ENCODE peak calls at places on chromosomes 16 and 17, in four cellular contexts. N is CD4-positive, alpha-beta T cell; Y is AG04449; Z is AG10803. L is an unnamed sample.

GRCh38 chr16:64426131-64426666 is 695.7 kb downstream of the CDH11 start:
- DNase-seq in Z (no peak), N (no peak), Y (no peak), L (no peak)

GRCh38 chr16:86171329-86171728 is 272.4 kb downstream of the IRF8 start:
- DNase-seq in Z (peak), N (no peak), Y (no peak), L (no peak)

GRCh38 chr17:51947160-51947559 is 211.4 kb downstream of the CA10 start:
- DNase-seq in Z (no peak), Y (no peak), N (no peak), L (no peak)

GRCh38 chr17:50423553-50424159 is 2.4 kb upstream of the ACSF2 start:
- DNase-seq in N (no peak), Z (peak), Y (peak), L (no peak)

GRCh38 chr16:57358527-57359095 is at the start of gene CCL22:
- DNase-seq in Y (no peak), N (no peak), Z (no peak), L (peak)

GRCh38 chr17:4788159-4788806 is 481 bp upstream of the GLTPD2 start:
- DNase-seq in N (no peak), Y (no peak), Z (no peak), L (no peak)

GRCh38 chr17:45320931-45321461 is 4.2 kb upstream of the MAP3K14 start:
- DNase-seq in Z (peak), Y (peak), N (no peak), L (no peak)

GRCh38 chr17:50102164-50102991 is 7.2 kb downstream of the PDK2 start:
- DNase-seq in N (no peak), Y (no peak), Z (no peak), L (no peak)

GRCh38 chr16:68732068-68732680 is 4.9 kb upstream of the CDH1 start:
- DNase-seq in N (no peak), Z (no peak), Y (no peak), L (no peak)

GRCh38 chr16:3305109-3306068 is at the start of the genes TIGD7 and ZNF75A:
- DNase-seq in N (peak), Y (peak), Z (peak), L (peak)
- TF ChIP-seq CTCF in N (no peak), Y (peak), Z (peak), L (peak)

GRCh38 chr16:73214825-73215481 is 167.0 kb upstream of the ZFHX3 start:
- DNase-seq in Y (peak), Z (peak), N (no peak), L (no peak)

GRCh38 chr16:73217654-73218053 is 169.7 kb upstream of the ZFHX3 start:
- DNase-seq in Z (no peak), N (no peak), Y (no peak), L (no peak)

GRCh38 chr16:73216932-73217331 is 169.0 kb upstream of the ZFHX3 start:
- DNase-seq in Z (no peak), N (no peak), Y (no peak), L (no peak)

GRCh38 chr16:73215482-73216377 is 167.8 kb upstream of the ZFHX3 start:
- DNase-seq in Z (no peak), N (no peak), Y (no peak), L (no peak)

GRCh38 chr16:73219176-73219575 is 171.2 kb upstream of the ZFHX3 start:
- DNase-seq in Z (no peak), Y (no peak), N (no peak), L (no peak)
- TF ChIP-seq CTCF in Z (peak), Y (peak), N (no peak), L (peak)

GRCh38 chr16:11059588-11059987 is 115.2 kb downstream of the CLEC16A start:
- DNase-seq in N (no peak), Z (no peak), Y (no peak), L (peak)

GRCh38 chr16:11060364-11060763 is 116.0 kb downstream of the CLEC16A start:
- DNase-seq in Z (no peak), Y (no peak), N (no peak), L (peak)

GRCh38 chr16:11060856-11061255 is 116.5 kb downstream of the CLEC16A start:
- DNase-seq in Y (no peak), Z (no peak), N (no peak), L (peak)

GRCh38 chr16:11063432-11064201 is 119.3 kb downstream of the CLEC16A start:
- DNase-seq in Y (no peak), N (no peak), Z (no peak), L (peak)

DNA sequence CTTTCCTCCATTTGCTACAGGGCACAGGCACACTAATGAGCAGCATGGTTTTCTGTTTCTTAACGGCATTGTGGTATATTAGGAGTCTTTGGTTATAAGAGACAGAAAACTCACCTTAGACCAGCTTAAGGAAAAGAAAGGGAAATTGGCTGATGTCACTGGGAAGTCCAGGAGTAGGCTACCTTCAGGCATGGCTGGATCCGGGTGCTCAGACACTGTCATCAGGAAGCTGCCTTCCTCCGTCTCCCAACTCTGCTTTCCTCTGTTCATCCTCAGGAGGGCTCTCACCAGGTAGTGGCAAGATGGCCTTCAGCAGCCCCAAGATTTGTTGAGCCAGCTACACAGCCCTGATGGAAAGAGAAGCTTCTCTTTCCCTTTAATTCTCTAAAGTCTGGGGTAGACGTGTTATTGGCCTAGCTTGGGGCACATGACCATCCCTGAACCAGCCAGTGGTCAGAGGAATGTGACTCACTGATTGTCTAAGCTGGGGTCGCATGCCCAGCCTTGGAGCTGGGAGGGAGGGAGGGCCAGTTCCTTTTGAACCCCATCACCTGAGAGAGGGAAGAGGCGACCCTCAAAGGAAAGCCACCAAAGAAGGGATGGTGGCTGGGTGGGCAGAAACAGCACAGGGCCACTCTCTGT is 117.4 kb downstream of the CLEC16A start:
- DNase-seq in Y (no peak), N (no peak), Z (no peak), L (peak)
- TF ChIP-seq CTCF in Y (no peak), N (no peak), Z (no peak), L (no peak)

DNA sequence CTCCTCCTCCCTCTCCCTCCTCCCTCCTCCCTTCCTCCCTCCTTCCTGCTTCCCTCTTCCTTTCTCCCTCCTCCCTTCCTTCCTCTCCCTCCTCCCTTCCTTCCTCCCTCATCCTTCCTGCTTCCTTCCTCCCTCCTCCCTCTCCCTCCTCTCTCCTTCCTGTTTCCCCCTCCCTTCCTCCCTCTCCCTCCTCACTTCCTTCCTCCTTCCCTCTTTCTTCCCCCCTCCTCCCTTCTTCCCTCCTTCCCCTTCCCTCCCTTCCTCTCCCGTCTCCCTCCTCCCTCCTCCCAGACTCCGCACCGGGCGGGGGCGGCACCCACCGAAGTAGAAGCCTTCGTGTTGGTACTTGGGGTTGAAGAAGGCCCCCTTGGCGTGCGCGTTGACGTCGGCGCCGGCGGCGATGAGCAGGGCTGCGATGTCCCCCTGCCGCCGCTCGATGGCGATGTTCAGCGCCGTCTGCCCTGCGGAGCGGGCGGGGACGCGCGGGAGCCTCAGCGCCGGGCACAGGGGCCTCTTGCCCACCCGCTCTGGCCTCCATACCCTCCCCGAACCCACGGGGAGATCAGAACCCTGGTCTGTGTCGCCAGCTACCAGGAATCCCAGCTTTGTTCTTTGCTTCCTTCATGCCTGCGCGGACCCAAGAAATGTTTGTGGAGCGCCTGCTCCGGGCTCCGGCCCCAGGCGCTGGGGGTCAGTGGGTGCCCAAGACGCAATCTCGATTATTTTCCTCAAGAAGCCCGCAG is 22.2 kb downstream of the TRPV3 start:
- DNase-seq in N (peak), Z (peak), Y (no peak), L (peak)
- TF ChIP-seq CTCF in N (no peak), Z (peak), Y (peak), L (peak)

GRCh38 chr16:4517812-4518211 is 20.8 kb downstream of the CDIP1 start:
- DNase-seq in Z (no peak), Y (no peak), N (no peak), L (no peak)
- TF ChIP-seq CTCF in Z (peak), Y (peak), N (peak), L (peak)

DNA sequence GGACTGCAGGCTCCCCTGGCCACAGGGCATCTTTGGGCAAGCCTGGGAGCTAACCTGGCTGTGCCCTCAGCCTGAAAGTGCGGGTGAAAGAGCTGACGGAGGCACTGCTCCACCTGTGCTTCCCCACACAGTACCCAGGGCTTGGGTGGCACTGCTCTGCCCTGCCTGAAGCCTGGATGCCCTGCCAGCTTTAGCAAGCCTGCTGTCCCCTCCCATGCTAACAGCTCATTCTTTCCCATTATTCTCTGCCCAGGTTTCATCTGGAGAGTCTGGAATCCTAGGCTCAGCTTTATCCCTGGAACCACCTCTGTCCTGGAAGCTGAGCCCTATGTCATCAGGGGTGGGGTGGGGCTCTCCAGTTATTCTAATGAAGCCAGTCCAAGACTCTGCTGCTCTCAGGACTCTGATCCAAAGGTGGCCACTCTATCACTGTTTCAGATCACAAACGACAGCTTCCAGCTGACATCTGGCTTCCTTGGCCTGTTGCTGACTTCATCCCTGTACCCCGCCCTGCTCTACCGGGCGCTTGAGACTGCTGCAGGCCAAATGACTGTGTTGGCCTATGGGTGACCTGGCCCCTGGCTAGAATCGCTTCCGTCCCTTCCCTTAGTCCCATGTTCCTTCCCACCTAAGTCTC is 29.3 kb downstream of the HIC1 start:
- DNase-seq in N (no peak), Z (peak), Y (no peak), L (no peak)
- TF ChIP-seq CTCF in N (no peak), Z (no peak), Y (no peak), L (no peak)

GRCh38 chr17:69357701-69358100 is 30.8 kb upstream of the ABCA5 start:
- DNase-seq in Z (no peak), Y (no peak), N (no peak), L (no peak)

GRCh38 chr17:69361156-69361555 is 34.2 kb upstream of the ABCA5 start:
- DNase-seq in Z (no peak), N (no peak), Y (no peak), L (no peak)

GRCh38 chr17:69356625-69357024 is 29.7 kb upstream of the ABCA5 start:
- DNase-seq in Y (no peak), Z (no peak), N (no peak), L (no peak)

GRCh38 chr17:69363488-69364210 is 36.7 kb upstream of the ABCA5 start:
- DNase-seq in Z (no peak), Y (no peak), N (no peak), L (no peak)

DNA sequence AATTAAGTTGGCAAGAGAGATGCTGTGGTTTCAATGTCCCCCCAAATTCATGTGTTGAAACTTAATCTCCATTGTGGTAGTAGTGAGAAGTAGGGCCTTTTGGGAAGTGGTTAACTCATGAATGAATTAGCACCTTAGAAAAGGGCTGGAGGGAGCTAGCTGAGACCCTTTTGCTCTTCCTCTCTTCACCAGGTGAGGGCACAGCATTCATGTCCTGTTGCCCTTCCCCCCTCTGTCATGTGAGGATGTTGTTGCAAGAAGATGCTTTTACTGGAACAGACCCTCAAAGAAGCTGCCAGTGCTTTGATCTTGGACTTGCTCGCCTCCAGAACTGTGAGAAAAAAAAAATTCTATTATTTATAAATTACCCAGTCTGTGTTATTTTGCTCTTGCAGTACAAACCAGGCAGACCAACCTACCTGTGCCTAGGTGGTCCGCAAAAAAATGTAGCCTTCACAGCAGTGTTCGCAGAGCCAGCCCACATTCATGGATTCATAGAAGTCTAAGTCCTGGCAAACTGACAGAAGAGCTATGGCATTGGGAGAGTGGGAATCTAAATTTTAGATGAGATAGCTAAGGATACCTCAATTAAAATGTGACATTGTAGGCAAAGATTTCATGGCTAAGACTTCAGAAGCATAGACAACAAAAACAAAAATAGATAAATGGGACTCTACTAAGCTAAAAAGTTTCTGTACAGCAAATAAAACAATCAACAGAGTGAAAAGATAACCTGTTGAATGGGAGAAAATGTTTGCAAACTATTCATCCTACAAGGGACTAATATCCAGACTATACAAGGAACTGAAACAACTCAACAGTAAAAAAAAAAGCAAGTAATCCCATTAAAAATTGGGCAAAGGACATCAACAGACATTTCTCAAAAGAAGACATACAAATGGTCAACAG is 32.0 kb upstream of the ABCA5 start:
- DNase-seq in N (no peak), Y (no peak), Z (no peak), L (no peak)
- TF ChIP-seq CTCF in N (peak), Y (no peak), Z (no peak), L (peak)

GRCh38 chr16:67013823-67014640 is 14.9 kb upstream of the CBFB start:
- DNase-seq in Z (peak), Y (no peak), N (peak), L (peak)
- TF ChIP-seq CTCF in Z (no peak), Y (peak), N (no peak), L (peak)

L was measured in chondrocyte.